ENCODE peak calls at places on chromosomes 2 and 18, in nine cellular contexts. J, Y, A, L, N, W, B, E and M are unnamed samples. For H3K9me3 and H3K36me3, the result is how much of the 10 kb centered on the place peaks cover.

GRCh38 chr2:61471905-61472805 is 1.3 kb upstream of the USP34 start:
- DNase-seq in J (no peak), Y (no peak), A (no peak), L (peak), N (peak), W (no peak), B (peak), E (peak), M (no peak)

GRCh38 chr2:240162032-240162431 is 21.6 kb upstream of the OTOS start:
- DNase-seq in J (no peak), Y (no peak), A (peak), L (no peak), N (no peak), W (peak), B (no peak), E (no peak), M (no peak)

GRCh38 chr2:36530983-36531354 is 67.0 kb downstream of the FEZ2 start:
- DNase-seq in J (no peak), Y (no peak), A (no peak), L (no peak), N (no peak), W (no peak), B (no peak), E (peak), M (no peak)

GRCh38 chr18:65567372-65567771 is 183.4 kb upstream of the CDH7 start:
- DNase-seq in J (no peak), Y (no peak), A (no peak), L (no peak), N (no peak), W (no peak), B (peak), E (no peak), M (no peak)

GRCh38 chr2:85536479-85536878 is 2.5 kb upstream of the MAT2A start:
- DNase-seq in J (no peak), Y (no peak), A (no peak), L (peak), N (no peak), W (no peak), B (no peak), E (peak), M (no peak)

GRCh38 chr18:68035709-68036522 is 519.4 kb upstream of the DSEL start:
- DNase-seq in J (no peak), Y (no peak), A (no peak), L (peak), N (no peak), W (no peak), B (no peak), E (peak), M (no peak)

GRCh38 chr2:129888896-129889295 is 90.6 kb upstream of the RAB6C start:
- DNase-seq in J (no peak), Y (no peak), A (no peak), L (peak), N (no peak), W (no peak), B (no peak), E (peak), M (no peak)

GRCh38 chr2:58240595-58240937 is 559 bp downstream of the FANCL start:
- DNase-seq in J (no peak), Y (no peak), A (no peak), L (no peak), N (no peak), W (no peak), B (no peak), E (no peak), M (no peak)

GRCh38 chr2:237471457-237472186 is 15.4 kb upstream of the MLPH start:
- DNase-seq in J (peak), Y (peak), A (no peak), L (no peak), N (no peak), W (peak), B (peak), E (peak), M (no peak)

GRCh38 chr18:13435596-13436333 is 217.2 kb downstream of the LDLRAD4 start:
- DNase-seq in J (no peak), Y (no peak), A (no peak), L (peak), N (no peak), W (no peak), B (no peak), E (no peak), M (no peak)

GRCh38 chr18:47772374-47773248 is 157.8 kb downstream of the SMAD2 start:
- DNase-seq in J (peak), Y (peak), A (no peak), L (peak), N (peak), W (peak), B (peak), E (peak), M (peak)

GRCh38 chr2:195575879-195576391 is 81.1 kb upstream of the SLC39A10 start:
- DNase-seq in J (no peak), Y (no peak), A (no peak), L (peak), N (no peak), W (no peak), B (no peak), E (peak), M (peak)

GRCh38 chr2:165568361-165568760 is 98.9 kb downstream of the CSRNP3 start:
- DNase-seq in J (no peak), Y (no peak), A (no peak), L (no peak), N (no peak), W (no peak), B (peak), E (no peak), M (no peak)

GRCh38 chr2:16821696-16822095 is 156.1 kb upstream of the CYRIA start:
- DNase-seq in J (no peak), Y (no peak), A (no peak), L (peak), N (no peak), W (no peak), B (no peak), E (no peak), M (no peak)

GRCh38 chr2:16813593-16813992 is 148.0 kb upstream of the CYRIA start:
- DNase-seq in J (no peak), Y (no peak), A (no peak), L (no peak), N (no peak), W (no peak), B (no peak), E (no peak), M (no peak)

GRCh38 chr2:16816522-16816921 is 150.9 kb upstream of the CYRIA start:
- DNase-seq in J (no peak), Y (no peak), A (no peak), L (no peak), N (no peak), W (no peak), B (no peak), E (no peak), M (no peak)

GRCh38 chr2:16818203-16818556 is 152.5 kb upstream of the CYRIA start:
- DNase-seq in J (no peak), Y (no peak), A (no peak), L (no peak), N (no peak), W (no peak), B (no peak), E (no peak), M (no peak)

DNA sequence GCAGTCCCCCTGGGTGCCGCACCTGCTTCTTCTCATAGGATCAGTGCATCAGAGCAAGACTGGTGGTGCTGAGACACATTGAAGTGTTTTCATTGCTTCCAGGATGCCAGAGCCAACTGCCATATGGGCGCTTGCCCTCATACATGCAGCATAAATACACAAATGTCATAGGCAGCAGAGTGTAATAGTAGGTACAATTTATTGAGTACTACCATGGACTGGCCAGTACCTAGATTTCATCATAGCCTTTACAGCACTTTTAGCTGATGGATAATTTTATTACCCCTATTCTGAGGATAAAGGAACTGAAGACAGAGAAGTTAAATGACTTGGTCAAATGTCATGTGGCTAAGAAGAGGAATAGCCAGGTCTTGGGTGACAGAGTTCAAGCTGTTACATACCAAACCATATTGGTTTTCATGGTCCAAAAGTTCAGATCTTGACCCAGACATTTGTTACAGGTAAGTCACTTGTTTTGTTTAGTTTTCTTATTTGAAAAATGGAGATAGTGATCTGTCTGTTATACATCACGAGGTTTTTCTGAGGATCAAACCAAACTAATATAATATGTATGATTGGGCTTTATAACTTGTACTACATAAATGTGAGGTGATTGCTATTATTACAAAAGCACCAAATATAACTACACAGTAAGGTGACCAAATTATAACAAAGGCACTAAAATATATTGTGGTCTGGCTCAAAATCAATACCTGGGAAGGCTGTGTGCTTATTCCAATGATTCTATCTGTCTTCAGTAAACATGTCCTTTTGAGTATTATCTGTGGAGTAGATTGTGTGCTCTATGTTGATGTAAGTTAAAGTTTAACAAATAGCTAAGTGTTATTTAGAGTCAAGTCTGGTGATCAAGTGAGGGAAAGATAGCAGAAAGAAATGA is 151.9 kb upstream of the CYRIA start:
- DNase-seq in J (no peak), Y (no peak), A (no peak), L (no peak), N (no peak), W (no peak), B (no peak), E (no peak), M (no peak)
- H3K4me3 ChIP-seq in J (no peak), Y (no peak), A (no peak), L (no peak), N (no peak), W (no peak), B (no peak), E (no peak), M (no peak)

DNA sequence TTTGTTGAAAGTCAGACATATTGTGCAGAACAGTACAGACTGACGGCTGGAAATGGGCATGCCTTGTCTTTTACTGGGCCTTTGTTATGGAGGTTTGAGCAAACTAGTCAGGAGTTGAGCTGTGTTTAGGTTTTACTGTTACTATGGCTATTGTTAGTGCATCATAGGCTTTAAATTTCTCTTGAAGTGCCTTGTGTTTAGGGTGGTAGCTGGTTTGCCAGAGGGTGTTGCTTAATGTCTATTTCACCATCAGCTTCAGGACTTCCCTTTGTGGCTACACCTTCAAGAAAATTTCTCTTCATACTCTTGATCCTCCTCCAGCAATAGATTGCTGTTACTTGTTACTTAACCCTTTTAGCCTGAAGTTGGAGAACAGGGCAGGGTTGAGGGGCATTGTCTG is 104.6 kb downstream of the CAPN13 start:
- DNase-seq in J (no peak), Y (no peak), A (no peak), L (no peak), N (no peak), W (no peak), B (no peak), E (no peak), M (no peak)
- H3K9me3 ChIP-seq in J (under half), Y (under half), A (under half), L (under half), N (under half), W (under half), B (under half), E (under half), M (under half)

GRCh38 chr2:47810850-47811249 is 27.9 kb downstream of the MSH6 start:
- DNase-seq in J (no peak), Y (no peak), A (no peak), L (no peak), N (no peak), W (no peak), B (no peak), E (no peak), M (no peak)

GRCh38 chr2:47805850-47806249 is 22.9 kb downstream of the MSH6 start:
- DNase-seq in J (no peak), Y (no peak), A (no peak), L (no peak), N (no peak), W (no peak), B (no peak), E (no peak), M (no peak)

GRCh38 chr2:47809903-47810302 is 27.0 kb downstream of the MSH6 start:
- DNase-seq in J (no peak), Y (no peak), A (no peak), L (no peak), N (no peak), W (no peak), B (no peak), E (no peak), M (no peak)

GRCh38 chr2:47811668-47812067 is 28.7 kb downstream of the MSH6 start:
- DNase-seq in J (no peak), Y (no peak), A (no peak), L (no peak), N (no peak), W (no peak), B (no peak), E (no peak), M (no peak)

DNA sequence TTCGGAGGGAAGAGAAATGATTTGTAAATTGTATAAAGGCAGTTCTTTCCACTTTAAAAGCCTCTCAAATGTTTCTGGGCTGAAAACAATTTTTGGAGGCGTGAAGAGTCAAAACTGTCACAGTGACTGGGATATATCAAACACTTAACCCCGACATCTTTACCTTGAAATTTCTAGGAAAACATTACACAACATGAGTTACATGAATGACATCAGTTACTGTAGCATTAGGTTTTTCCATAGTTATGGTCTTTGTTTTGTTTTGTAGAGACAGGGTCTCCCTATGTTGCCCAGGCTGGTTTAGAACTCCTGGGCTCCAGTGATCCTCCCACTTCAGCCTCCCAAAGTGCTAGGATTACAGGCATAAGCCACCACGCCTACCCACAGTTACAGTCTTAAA is 25.7 kb downstream of the MSH6 start:
- DNase-seq in J (no peak), Y (no peak), A (no peak), L (no peak), N (no peak), W (no peak), B (no peak), E (no peak), M (no peak)
- H3K36me3 ChIP-seq in J (under half), Y (half or more), A (half or more), L (half or more), N (under half), W (half or more), B (half or more), E (under half), M (under half)

GRCh38 chr2:222426836-222427130 is 2.4 kb downstream of the SGPP2 start:
- DNase-seq in J (no peak), Y (no peak), A (no peak), L (no peak), N (no peak), W (no peak), B (peak), E (no peak), M (no peak)

GRCh38 chr2:222423186-222423585 is 1.2 kb upstream of the SGPP2 start:
- DNase-seq in J (no peak), Y (no peak), A (no peak), L (no peak), N (no peak), W (no peak), B (no peak), E (no peak), M (no peak)

GRCh38 chr2:222424729-222425671 is 657 bp downstream of the SGPP2 start:
- DNase-seq in J (no peak), Y (no peak), A (no peak), L (no peak), N (peak), W (peak), B (peak), E (no peak), M (peak)

GRCh38 chr2:222423632-222424280 is 587 bp upstream of the SGPP2 start:
- DNase-seq in J (no peak), Y (no peak), A (no peak), L (no peak), N (no peak), W (peak), B (no peak), E (no peak), M (no peak)

DNA sequence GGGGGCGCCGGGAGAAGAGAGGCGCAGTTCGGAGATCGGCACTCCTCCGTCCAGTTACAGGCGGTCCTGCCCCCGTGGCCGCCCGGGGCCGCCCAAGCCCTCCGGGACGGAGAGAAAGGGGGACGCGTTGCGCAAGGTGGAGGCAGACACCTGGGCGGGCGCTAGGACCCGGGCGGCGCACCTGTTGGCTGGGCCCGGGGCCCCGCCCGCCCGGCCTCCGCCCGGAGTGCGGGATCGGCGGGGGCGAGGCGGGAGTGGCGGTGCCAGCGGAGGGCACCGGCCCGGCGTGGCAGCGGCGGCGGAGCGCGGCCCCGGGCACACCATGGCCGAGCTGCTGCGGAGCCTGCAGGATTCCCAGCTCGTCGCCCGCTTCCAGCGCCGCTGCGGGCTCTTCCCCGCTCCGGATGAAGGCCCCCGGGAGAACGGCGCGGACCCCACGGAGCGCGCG is at the start of gene SGPP2:
- DNase-seq in J (no peak), Y (no peak), A (no peak), L (no peak), N (peak), W (peak), B (no peak), E (no peak), M (no peak)
- H3K4me3 ChIP-seq in J (no peak), Y (peak), A (peak), L (peak), N (peak), W (peak), B (peak), E (no peak), M (peak)

GRCh38 chr18:72458256-72458655 is 85.9 kb downstream of the CBLN2 start:
- DNase-seq in J (no peak), Y (no peak), A (no peak), L (peak), N (no peak), W (no peak), B (no peak), E (no peak), M (no peak)

GRCh38 chr18:72456802-72457201 is 87.3 kb downstream of the CBLN2 start:
- DNase-seq in J (no peak), Y (no peak), A (no peak), L (peak), N (no peak), W (no peak), B (no peak), E (peak), M (no peak)

DNA sequence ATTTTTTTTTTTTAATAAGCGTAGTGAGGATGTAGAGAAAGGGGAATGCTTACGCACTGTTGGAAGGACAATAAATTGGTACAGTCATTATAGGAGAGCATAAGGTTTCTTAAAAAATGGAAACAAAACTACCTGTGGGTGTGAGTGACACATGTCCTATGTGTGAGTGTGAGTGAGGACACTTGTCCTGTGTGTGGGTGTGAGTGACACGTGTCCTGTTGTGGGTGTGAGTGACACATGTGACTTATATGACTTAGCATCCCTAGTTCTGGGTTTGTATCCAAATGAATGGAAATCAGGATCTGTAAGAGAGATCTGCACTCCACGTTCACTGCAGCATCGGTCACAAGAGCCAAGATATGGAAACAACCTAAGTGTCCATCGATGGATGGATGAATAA is 91.8 kb downstream of the CBLN2 start:
- DNase-seq in J (no peak), Y (no peak), A (no peak), L (no peak), N (no peak), W (no peak), B (no peak), E (no peak), M (no peak)
- H3K9me3 ChIP-seq in J (under half), Y (under half), A (under half), L (under half), N (under half), W (under half), B (under half), E (under half), M (under half)